ENCODE peak calls at places on chromosomes 7 and 10, in six cellular contexts. C, K, E, X, M and D are unnamed samples.

GRCh38 chr10:103969436-103969835 is 2.5 kb downstream of the SLK start:
- DNase-seq in C (no peak), K (no peak), E (no peak), M (no peak), X (no peak), D (peak)

GRCh38 chr7:120588411-120588810 is 269.5 kb downstream of the TSPAN12 start:
- DNase-seq in E (no peak), X (no peak), K (no peak), C (no peak), M (no peak), D (no peak)

GRCh38 chr7:108911016-108911415 is 341.3 kb downstream of the DNAJB9 start:
- DNase-seq in X (no peak), C (no peak), M (no peak), E (peak), K (no peak), D (no peak)

GRCh38 chr7:45924283-45924682 is 3.2 kb upstream of the IGFBP3 start:
- DNase-seq in K (peak), C (no peak), E (peak), M (no peak), X (peak), D (peak)

GRCh38 chr7:5425507-5426225 is 2.0 kb upstream of the TNRC18 start:
- DNase-seq in M (peak), K (peak), E (peak), C (peak), X (peak), D (peak)

GRCh38 chr7:16918288-16918895 is 36.6 kb upstream of the AGR3 start:
- DNase-seq in E (peak), C (peak), K (peak), X (no peak), M (no peak), D (peak)

GRCh38 chr7:12508005-12508404 is 62.5 kb upstream of the SCIN start:
- DNase-seq in M (no peak), C (no peak), E (no peak), X (no peak), K (no peak), D (no peak)

GRCh38 chr7:142809671-142810070 is 38.9 kb downstream of the PRSS2 start:
- DNase-seq in E (no peak), M (no peak), K (peak), C (no peak), X (no peak), D (no peak)

GRCh38 chr7:71750290-71750689 is 618.3 kb downstream of the GALNT17 start:
- DNase-seq in X (no peak), K (no peak), C (no peak), M (no peak), E (no peak), D (no peak)

GRCh38 chr7:71740196-71740560 is 608.2 kb downstream of the GALNT17 start:
- DNase-seq in C (no peak), X (no peak), M (no peak), E (no peak), K (no peak), D (no peak)

DNA sequence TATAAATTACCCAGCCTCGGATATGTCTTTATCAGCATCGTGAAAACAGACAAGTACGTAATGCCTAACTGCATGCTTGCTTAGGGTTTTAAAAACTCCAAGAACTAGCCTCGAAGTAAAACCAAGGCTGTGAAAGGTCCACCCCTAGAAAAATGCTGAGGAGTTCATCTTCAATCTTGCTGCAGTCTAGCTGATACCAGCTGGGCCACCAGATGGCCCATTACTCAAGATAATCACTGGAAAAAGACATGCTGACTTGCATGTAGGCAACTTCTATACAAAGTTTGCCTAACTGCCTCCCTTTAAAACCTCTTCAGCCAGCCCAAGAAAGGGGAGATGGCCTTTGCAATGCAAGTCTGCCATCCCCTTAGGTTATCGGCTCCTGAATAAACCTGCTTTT is 614.1 kb downstream of the GALNT17 start:
- DNase-seq in M (no peak), K (no peak), X (no peak), E (no peak), C (no peak), D (no peak)
- TF ChIP-seq CTCF in M (no peak), K (no peak), X (no peak), E (no peak), C (no peak), D (no peak)

GRCh38 chr7:121832347-121832746 is 40.6 kb upstream of the PTPRZ1 start:
- DNase-seq in X (no peak), M (no peak), E (peak), K (no peak), C (no peak), D (no peak)
- TF ChIP-seq CTCF in X (no peak), M (no peak), E (no peak), K (no peak), C (no peak), D (no peak)

DNA sequence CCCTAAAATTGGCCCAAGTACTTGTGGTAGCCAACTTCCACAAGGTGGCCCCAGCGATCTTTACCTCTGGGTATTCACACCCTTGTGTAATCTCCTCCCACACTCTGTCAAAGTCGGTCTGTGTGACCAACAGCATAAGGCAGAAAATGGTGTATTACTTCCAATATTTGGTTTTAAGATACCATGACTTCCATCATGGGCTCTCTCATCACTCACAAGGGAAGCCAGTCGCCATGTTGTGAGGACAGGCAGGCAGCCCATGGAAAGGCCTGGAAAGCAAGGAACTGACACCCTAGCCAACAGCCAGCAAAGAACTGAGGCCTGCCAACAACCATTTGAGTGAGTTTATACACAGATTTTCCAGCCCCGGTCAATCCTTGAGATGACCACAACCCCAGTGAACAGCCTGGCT is 91.0 kb upstream of the KMT2E start:
- DNase-seq in C (peak), E (peak), K (peak), X (peak), M (peak), D (peak)
- TF ChIP-seq CTCF in C (peak), E (peak), K (peak), X (peak), M (peak), D (peak)

DNA sequence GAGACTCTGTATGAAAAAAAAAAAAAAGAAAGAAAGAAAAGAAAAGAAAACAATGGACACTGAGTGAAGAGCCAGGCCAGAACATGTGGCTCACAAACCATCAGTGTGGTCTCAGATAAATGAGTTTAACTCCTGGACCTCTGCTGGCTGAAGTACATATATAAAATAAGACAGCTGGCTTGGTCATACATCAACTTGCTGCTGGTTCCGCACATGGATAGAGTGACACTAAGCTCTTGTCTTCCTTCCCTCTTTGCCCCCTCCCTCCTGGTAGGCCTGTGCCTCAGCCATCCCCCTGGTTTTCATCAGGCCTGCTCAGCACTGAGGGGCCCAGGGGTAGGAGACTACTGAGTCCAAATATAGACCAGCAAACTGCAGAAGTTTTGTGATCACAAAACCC is 58.1 kb upstream of the DGKI start:
- DNase-seq in E (no peak), X (no peak), M (no peak), C (no peak), K (no peak), D (no peak)
- TF ChIP-seq CTCF in E (no peak), X (no peak), M (no peak), C (no peak), K (no peak), D (no peak)

GRCh38 chr10:72044417-72045041 is 43.8 kb downstream of the SPOCK2 start:
- DNase-seq in E (peak), M (peak), K (no peak), C (no peak), X (peak), D (peak)
- TF ChIP-seq CTCF in E (peak), M (peak), K (peak), C (no peak), X (peak), D (peak)

GRCh38 chr10:125982256-125982948 is 86.0 kb downstream of the FANK1 start:
- DNase-seq in K (peak), E (peak), C (peak), X (no peak), M (no peak), D (peak)

GRCh38 chr10:125983161-125983560 is 86.8 kb downstream of the FANK1 start:
- DNase-seq in M (no peak), C (no peak), E (no peak), K (no peak), X (no peak), D (no peak)

GRCh38 chr10:125979976-125980375 is 83.6 kb downstream of the FANK1 start:
- DNase-seq in M (no peak), K (no peak), C (no peak), X (no peak), E (no peak), D (no peak)

GRCh38 chr10:125980521-125980920 is 84.2 kb downstream of the FANK1 start:
- DNase-seq in C (no peak), K (no peak), E (no peak), X (no peak), M (no peak), D (no peak)

GRCh38 chr10:125977206-125977605 is 80.8 kb downstream of the FANK1 start:
- DNase-seq in C (no peak), X (no peak), E (no peak), M (no peak), K (peak), D (peak)
- TF ChIP-seq CTCF in C (no peak), X (no peak), E (no peak), M (no peak), K (peak), D (no peak)

GRCh38 chr7:99170730-99171074 is 26.8 kb upstream of the SMURF1 start:
- DNase-seq in X (no peak), K (no peak), M (no peak), C (no peak), E (no peak), D (no peak)
- TF ChIP-seq CTCF in X (no peak), K (no peak), M (no peak), C (no peak), E (no peak), D (no peak)

GRCh38 chr10:88463811-88464210 is 119.3 kb downstream of the RNLS start:
- DNase-seq in K (no peak), E (no peak), C (no peak), M (no peak), X (no peak), D (no peak)

GRCh38 chr10:88465765-88466164 is 117.4 kb downstream of the RNLS start:
- DNase-seq in E (no peak), X (no peak), K (no peak), M (no peak), C (no peak), D (no peak)

GRCh38 chr10:88467835-88468485 is 115.2 kb downstream of the RNLS start:
- DNase-seq in M (no peak), X (no peak), E (peak), C (no peak), K (no peak), D (no peak)

GRCh38 chr10:88471909-88472308 is 111.2 kb downstream of the RNLS start:
- DNase-seq in E (no peak), X (no peak), C (no peak), K (no peak), M (no peak), D (no peak)

DNA sequence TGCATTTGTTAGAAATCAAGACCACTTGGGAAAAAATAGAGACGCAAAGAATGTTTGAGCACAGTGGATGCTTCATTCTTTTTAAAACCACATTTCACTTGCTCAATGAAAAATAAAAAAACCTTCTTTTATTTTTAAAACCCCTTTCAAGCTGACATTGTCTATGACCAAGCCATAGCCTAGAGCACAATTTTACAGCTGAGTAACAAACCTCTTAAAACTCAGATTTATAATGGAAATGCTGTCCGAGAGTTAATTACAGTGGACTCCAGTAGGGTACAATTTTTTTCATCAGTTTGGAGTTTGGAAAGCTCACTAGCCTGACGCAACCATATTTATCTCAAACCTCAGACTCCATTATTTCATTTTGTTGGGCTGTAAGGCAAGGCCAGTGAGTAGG is 116.3 kb downstream of the RNLS start:
- DNase-seq in E (no peak), K (no peak), C (no peak), X (no peak), M (no peak), D (no peak)
- TF ChIP-seq CTCF in E (no peak), K (no peak), C (no peak), X (no peak), M (no peak), D (no peak)

DNA sequence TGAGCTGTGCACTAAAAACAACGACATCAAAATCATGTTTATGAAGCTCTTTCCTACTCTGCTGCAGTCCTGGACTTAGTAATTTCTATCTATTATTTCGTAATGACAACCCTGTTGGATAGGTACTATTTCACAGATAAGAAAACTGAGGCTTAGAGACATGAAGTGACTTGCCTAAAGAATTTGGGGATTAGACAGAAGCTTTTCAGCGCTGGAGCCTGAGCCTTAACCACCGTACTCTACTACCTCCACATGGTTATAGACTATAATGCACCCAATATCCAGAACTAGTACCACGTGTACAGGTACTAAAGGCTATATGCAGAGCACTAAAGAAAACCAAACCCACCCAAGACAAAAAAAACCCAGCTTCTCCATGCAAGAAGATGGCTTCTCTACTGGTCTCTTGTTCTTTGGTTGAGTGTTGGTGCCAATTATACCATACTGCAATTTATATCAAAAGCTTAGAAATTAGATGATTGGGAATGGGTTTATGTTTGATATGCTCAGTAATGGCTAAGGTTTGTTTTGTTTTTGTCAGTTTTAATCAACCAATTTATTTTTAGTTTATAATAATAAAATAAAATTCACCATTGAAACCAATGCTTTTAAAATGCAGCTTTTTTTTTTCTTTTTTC is 6.5 kb upstream of the SNX10 start:
- DNase-seq in X (no peak), M (no peak), K (peak), E (peak), C (no peak), D (peak)
- TF ChIP-seq CTCF in X (no peak), M (no peak), K (peak), E (peak), C (no peak), D (peak)